ENCODE peak calls at places on chromosomes 5 and 9, in eight cellular contexts. One of them, this sample, is unnamed.

GRCh38 chr9:114910541-114910940 is 19.9 kb downstream of the TNFSF8 start:
- DNase-seq in lower lobe of right lung: no peak
- DNase-seq in adrenal gland: no peak
- DNase-seq in tibial nerve: no peak
- DNase-seq in GM23338: no peak
- DNase-seq in CD8-positive, alpha-beta T cell: no peak
- DNase-seq in right cardiac atrium: no peak
- DNase-seq in upper lobe of right lung: no peak
- DNase-seq in this sample: no peak

GRCh38 chr5:166342330-166342891 is 1949.0 kb upstream of the WWC1 start:
- DNase-seq in CD8-positive, alpha-beta T cell: no peak
- DNase-seq in upper lobe of right lung: no peak
- DNase-seq in lower lobe of right lung: no peak
- DNase-seq in right cardiac atrium: no peak
- DNase-seq in tibial nerve: no peak
- DNase-seq in adrenal gland: no peak
- DNase-seq in GM23338: no peak
- DNase-seq in this sample: no peak

GRCh38 chr5:107516452-107517184 is 154.1 kb downstream of the EFNA5 start:
- DNase-seq in CD8-positive, alpha-beta T cell: no peak
- DNase-seq in GM23338: no peak
- DNase-seq in tibial nerve: no peak
- DNase-seq in upper lobe of right lung: no peak
- DNase-seq in adrenal gland: no peak
- DNase-seq in right cardiac atrium: no peak
- DNase-seq in lower lobe of right lung: no peak
- DNase-seq in this sample: no peak

GRCh38 chr9:37529111-37529510 is 43.4 kb downstream of the POLR1E start:
- DNase-seq in upper lobe of right lung: no peak
- DNase-seq in tibial nerve: no peak
- DNase-seq in lower lobe of right lung: no peak
- DNase-seq in CD8-positive, alpha-beta T cell: peak
- DNase-seq in right cardiac atrium: no peak
- DNase-seq in adrenal gland: no peak
- DNase-seq in GM23338: no peak
- DNase-seq in this sample: peak

GRCh38 chr5:103119067-103119764 is 722 bp downstream of the GIN1 start:
- DNase-seq in adrenal gland: no peak
- DNase-seq in lower lobe of right lung: no peak
- DNase-seq in GM23338: no peak
- DNase-seq in upper lobe of right lung: no peak
- DNase-seq in tibial nerve: no peak
- DNase-seq in right cardiac atrium: no peak
- DNase-seq in CD8-positive, alpha-beta T cell: no peak
- DNase-seq in this sample: no peak

GRCh38 chr9:116101516-116101915 is 52.1 kb upstream of the PAPPA start:
- DNase-seq in tibial nerve: no peak
- DNase-seq in adrenal gland: no peak
- DNase-seq in CD8-positive, alpha-beta T cell: no peak
- DNase-seq in GM23338: no peak
- DNase-seq in upper lobe of right lung: no peak
- DNase-seq in right cardiac atrium: no peak
- DNase-seq in lower lobe of right lung: no peak
- DNase-seq in this sample: no peak

GRCh38 chr9:27732494-27732893 is 159.2 kb upstream of the C9orf72 start:
- DNase-seq in lower lobe of right lung: no peak
- DNase-seq in adrenal gland: no peak
- DNase-seq in upper lobe of right lung: no peak
- DNase-seq in GM23338: no peak
- DNase-seq in tibial nerve: no peak
- DNase-seq in CD8-positive, alpha-beta T cell: no peak
- DNase-seq in right cardiac atrium: no peak
- DNase-seq in this sample: no peak

GRCh38 chr5:124719346-124719967 is 27.0 kb downstream of the ZNF608 start:
- DNase-seq in tibial nerve: no peak
- DNase-seq in GM23338: no peak
- DNase-seq in CD8-positive, alpha-beta T cell: no peak
- DNase-seq in right cardiac atrium: no peak
- DNase-seq in upper lobe of right lung: no peak
- DNase-seq in adrenal gland: no peak
- DNase-seq in lower lobe of right lung: no peak
- DNase-seq in this sample: no peak

GRCh38 chr9:75866273-75866871 is 24.1 kb upstream of the PCSK5 start:
- DNase-seq in right cardiac atrium: no peak
- DNase-seq in GM23338: peak
- DNase-seq in CD8-positive, alpha-beta T cell: peak
- DNase-seq in adrenal gland: no peak
- DNase-seq in upper lobe of right lung: no peak
- DNase-seq in lower lobe of right lung: no peak
- DNase-seq in tibial nerve: peak
- DNase-seq in this sample: no peak

GRCh38 chr5:65102826-65103673 is 334.3 kb downstream of the CWC27 start:
- DNase-seq in right cardiac atrium: peak
- DNase-seq in GM23338: peak
- DNase-seq in lower lobe of right lung: peak
- DNase-seq in CD8-positive, alpha-beta T cell: peak
- DNase-seq in tibial nerve: peak
- DNase-seq in adrenal gland: peak
- DNase-seq in upper lobe of right lung: peak
- DNase-seq in this sample: peak

GRCh38 chr9:131379056-131379455 is 14.8 kb upstream of the PRRC2B start:
- DNase-seq in upper lobe of right lung: no peak
- DNase-seq in CD8-positive, alpha-beta T cell: no peak
- DNase-seq in adrenal gland: no peak
- DNase-seq in right cardiac atrium: no peak
- DNase-seq in GM23338: no peak
- DNase-seq in tibial nerve: no peak
- DNase-seq in lower lobe of right lung: no peak
- DNase-seq in this sample: no peak

GRCh38 chr5:38329132-38329715 is 70.9 kb downstream of the EGFLAM start:
- DNase-seq in GM23338: peak
- DNase-seq in right cardiac atrium: no peak
- DNase-seq in adrenal gland: no peak
- DNase-seq in lower lobe of right lung: no peak
- DNase-seq in tibial nerve: no peak
- DNase-seq in CD8-positive, alpha-beta T cell: no peak
- DNase-seq in upper lobe of right lung: no peak
- DNase-seq in this sample: no peak

GRCh38 chr5:150295741-150296486 is 6.3 kb upstream of the CAMK2A start:
- DNase-seq in tibial nerve: no peak
- DNase-seq in CD8-positive, alpha-beta T cell: no peak
- DNase-seq in lower lobe of right lung: no peak
- DNase-seq in upper lobe of right lung: peak
- DNase-seq in adrenal gland: no peak
- DNase-seq in GM23338: no peak
- DNase-seq in right cardiac atrium: no peak
- DNase-seq in this sample: peak

GRCh38 chr9:134793281-134793680 is 87.3 kb upstream of the FCN2 start:
- DNase-seq in lower lobe of right lung: no peak
- DNase-seq in CD8-positive, alpha-beta T cell: no peak
- DNase-seq in adrenal gland: no peak
- DNase-seq in upper lobe of right lung: no peak
- DNase-seq in right cardiac atrium: no peak
- DNase-seq in GM23338: no peak
- DNase-seq in tibial nerve: no peak
- DNase-seq in this sample: no peak

GRCh38 chr5:137019229-137019628 is 479.9 kb downstream of the SPOCK1 start:
- DNase-seq in adrenal gland: no peak
- DNase-seq in tibial nerve: no peak
- DNase-seq in GM23338: no peak
- DNase-seq in upper lobe of right lung: no peak
- DNase-seq in right cardiac atrium: no peak
- DNase-seq in lower lobe of right lung: no peak
- DNase-seq in CD8-positive, alpha-beta T cell: no peak
- DNase-seq in this sample: no peak

GRCh38 chr5:137016783-137017324 is 482.3 kb downstream of the SPOCK1 start:
- DNase-seq in upper lobe of right lung: no peak
- DNase-seq in GM23338: peak
- DNase-seq in CD8-positive, alpha-beta T cell: no peak
- DNase-seq in lower lobe of right lung: no peak
- DNase-seq in tibial nerve: no peak
- DNase-seq in right cardiac atrium: no peak
- DNase-seq in adrenal gland: no peak
- DNase-seq in this sample: no peak

GRCh38 chr5:137014731-137015130 is 484.4 kb downstream of the SPOCK1 start:
- DNase-seq in lower lobe of right lung: no peak
- DNase-seq in right cardiac atrium: no peak
- DNase-seq in CD8-positive, alpha-beta T cell: no peak
- DNase-seq in tibial nerve: no peak
- DNase-seq in GM23338: no peak
- DNase-seq in adrenal gland: no peak
- DNase-seq in upper lobe of right lung: no peak
- DNase-seq in this sample: no peak

GRCh38 chr5:137015540-137016116 is 483.5 kb downstream of the SPOCK1 start:
- DNase-seq in adrenal gland: no peak
- DNase-seq in lower lobe of right lung: no peak
- DNase-seq in tibial nerve: no peak
- DNase-seq in upper lobe of right lung: no peak
- DNase-seq in right cardiac atrium: no peak
- DNase-seq in CD8-positive, alpha-beta T cell: no peak
- DNase-seq in GM23338: no peak
- DNase-seq in this sample: no peak
- H3K27ac ChIP-seq in adrenal gland: no peak
- H3K27ac ChIP-seq in lower lobe of right lung: no peak
- H3K27ac ChIP-seq in tibial nerve: no peak
- H3K27ac ChIP-seq in upper lobe of right lung: no peak
- H3K27ac ChIP-seq in right cardiac atrium: no peak
- H3K27ac ChIP-seq in CD8-positive, alpha-beta T cell: no peak
- H3K27ac ChIP-seq in GM23338: no peak
- H3K27ac ChIP-seq in this sample: no peak

GRCh38 chr9:84858373-84858772 is 188.8 kb downstream of the NTRK2 start:
- DNase-seq in lower lobe of right lung: no peak
- DNase-seq in upper lobe of right lung: no peak
- DNase-seq in CD8-positive, alpha-beta T cell: no peak
- DNase-seq in right cardiac atrium: peak
- DNase-seq in adrenal gland: no peak
- DNase-seq in GM23338: no peak
- DNase-seq in tibial nerve: peak
- DNase-seq in this sample: no peak

GRCh38 chr9:84860423-84861115 is 191.0 kb downstream of the NTRK2 start:
- DNase-seq in upper lobe of right lung: no peak
- DNase-seq in adrenal gland: no peak
- DNase-seq in GM23338: no peak
- DNase-seq in lower lobe of right lung: no peak
- DNase-seq in right cardiac atrium: no peak
- DNase-seq in CD8-positive, alpha-beta T cell: no peak
- DNase-seq in tibial nerve: no peak
- DNase-seq in this sample: no peak

GRCh38 chr9:84862786-84863185 is 193.3 kb downstream of the NTRK2 start:
- DNase-seq in adrenal gland: no peak
- DNase-seq in right cardiac atrium: peak
- DNase-seq in GM23338: peak
- DNase-seq in tibial nerve: no peak
- DNase-seq in lower lobe of right lung: peak
- DNase-seq in CD8-positive, alpha-beta T cell: no peak
- DNase-seq in upper lobe of right lung: no peak
- DNase-seq in this sample: no peak

GRCh38 chr9:84863372-84863771 is 193.8 kb downstream of the NTRK2 start:
- DNase-seq in GM23338: no peak
- DNase-seq in lower lobe of right lung: no peak
- DNase-seq in right cardiac atrium: no peak
- DNase-seq in CD8-positive, alpha-beta T cell: no peak
- DNase-seq in tibial nerve: no peak
- DNase-seq in upper lobe of right lung: no peak
- DNase-seq in adrenal gland: no peak
- DNase-seq in this sample: no peak

DNA sequence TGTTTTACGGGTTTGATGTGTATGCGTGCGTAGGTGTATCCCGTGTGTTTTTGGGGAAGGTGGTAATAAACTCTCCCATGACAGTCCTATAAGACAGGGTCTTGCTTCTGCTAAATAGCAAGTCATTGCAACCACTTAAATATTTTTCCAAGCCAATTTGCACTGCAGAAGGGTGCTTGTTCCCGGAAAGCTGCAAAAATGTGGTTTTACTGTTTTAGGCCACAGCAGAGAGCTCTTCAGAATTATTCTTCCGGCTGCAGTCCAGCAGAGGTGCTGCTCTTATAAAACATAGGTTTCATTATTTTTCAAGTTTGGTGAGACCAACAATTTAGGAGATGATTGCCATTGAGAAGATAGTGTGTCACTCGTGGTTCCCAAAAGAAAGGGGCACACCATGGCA is 192.8 kb downstream of the NTRK2 start:
- DNase-seq in upper lobe of right lung: no peak
- DNase-seq in CD8-positive, alpha-beta T cell: no peak
- DNase-seq in tibial nerve: no peak
- DNase-seq in adrenal gland: no peak
- DNase-seq in lower lobe of right lung: no peak
- DNase-seq in GM23338: no peak
- DNase-seq in right cardiac atrium: no peak
- DNase-seq in this sample: no peak
- H3K27ac ChIP-seq in upper lobe of right lung: peak
- H3K27ac ChIP-seq in CD8-positive, alpha-beta T cell: no peak
- H3K27ac ChIP-seq in tibial nerve: no peak
- H3K27ac ChIP-seq in adrenal gland: no peak
- H3K27ac ChIP-seq in lower lobe of right lung: peak
- H3K27ac ChIP-seq in GM23338: no peak
- H3K27ac ChIP-seq in right cardiac atrium: no peak
- H3K27ac ChIP-seq in this sample: no peak

GRCh38 chr9:98043921-98044320 is 12.6 kb upstream of the NANS start:
- DNase-seq in tibial nerve: no peak
- DNase-seq in GM23338: no peak
- DNase-seq in adrenal gland: no peak
- DNase-seq in lower lobe of right lung: no peak
- DNase-seq in upper lobe of right lung: no peak
- DNase-seq in CD8-positive, alpha-beta T cell: no peak
- DNase-seq in right cardiac atrium: no peak
- DNase-seq in this sample: no peak

GRCh38 chr9:98047002-98047401 is 9.5 kb upstream of the NANS start:
- DNase-seq in lower lobe of right lung: no peak
- DNase-seq in adrenal gland: no peak
- DNase-seq in GM23338: no peak
- DNase-seq in tibial nerve: no peak
- DNase-seq in right cardiac atrium: no peak
- DNase-seq in CD8-positive, alpha-beta T cell: no peak
- DNase-seq in upper lobe of right lung: no peak
- DNase-seq in this sample: no peak

GRCh38 chr9:98045234-98046160 is 11.0 kb upstream of the NANS start:
- DNase-seq in upper lobe of right lung: no peak
- DNase-seq in CD8-positive, alpha-beta T cell: peak
- DNase-seq in tibial nerve: no peak
- DNase-seq in adrenal gland: no peak
- DNase-seq in GM23338: no peak
- DNase-seq in lower lobe of right lung: no peak
- DNase-seq in right cardiac atrium: no peak
- DNase-seq in this sample: no peak

GRCh38 chr9:98049668-98050067 is 6.9 kb upstream of the NANS start:
- DNase-seq in right cardiac atrium: no peak
- DNase-seq in adrenal gland: no peak
- DNase-seq in tibial nerve: no peak
- DNase-seq in lower lobe of right lung: no peak
- DNase-seq in CD8-positive, alpha-beta T cell: no peak
- DNase-seq in upper lobe of right lung: no peak
- DNase-seq in GM23338: no peak
- DNase-seq in this sample: no peak

GRCh38 chr9:98046161-98046543 is 10.4 kb upstream of the NANS start:
- DNase-seq in adrenal gland: no peak
- DNase-seq in lower lobe of right lung: no peak
- DNase-seq in CD8-positive, alpha-beta T cell: no peak
- DNase-seq in upper lobe of right lung: no peak
- DNase-seq in right cardiac atrium: no peak
- DNase-seq in tibial nerve: no peak
- DNase-seq in GM23338: no peak
- DNase-seq in this sample: no peak
- H3K27ac ChIP-seq in adrenal gland: no peak
- H3K27ac ChIP-seq in lower lobe of right lung: no peak
- H3K27ac ChIP-seq in CD8-positive, alpha-beta T cell: no peak
- H3K27ac ChIP-seq in upper lobe of right lung: no peak
- H3K27ac ChIP-seq in right cardiac atrium: no peak
- H3K27ac ChIP-seq in tibial nerve: no peak
- H3K27ac ChIP-seq in GM23338: no peak
- H3K27ac ChIP-seq in this sample: no peak

GRCh38 chr5:81749562-81750307 is 1.2 kb downstream of the SSBP2 start:
- DNase-seq in upper lobe of right lung: peak
- DNase-seq in right cardiac atrium: peak
- DNase-seq in CD8-positive, alpha-beta T cell: peak
- DNase-seq in tibial nerve: no peak
- DNase-seq in GM23338: peak
- DNase-seq in lower lobe of right lung: peak
- DNase-seq in adrenal gland: peak
- DNase-seq in this sample: no peak
- H3K27ac ChIP-seq in upper lobe of right lung: peak
- H3K27ac ChIP-seq in right cardiac atrium: peak
- H3K27ac ChIP-seq in CD8-positive, alpha-beta T cell: peak
- H3K27ac ChIP-seq in tibial nerve: peak
- H3K27ac ChIP-seq in GM23338: no peak
- H3K27ac ChIP-seq in lower lobe of right lung: peak
- H3K27ac ChIP-seq in adrenal gland: peak
- H3K27ac ChIP-seq in this sample: peak

This sample was measured in caudate nucleus.